ENCODE peak calls at places on chromosomes 4 and X, in eight cellular contexts. C, R, N, Y, G, O, X and T are unnamed samples.

GRCh38 chr4:180422989-180423766 is 1820.0 kb upstream of the TENM3 start:
- DNase-seq in C (no peak), R (no peak), N (no peak), Y (no peak), G (no peak), O (no peak), X (no peak), T (no peak)

GRCh38 chrX:43862434-43862833 is 19.8 kb downstream of the MAOB start:
- DNase-seq in C (no peak), R (no peak), N (no peak), Y (no peak), G (no peak), O (no peak), X (no peak), T (no peak)

GRCh38 chr4:41539711-41540110 is 1.8 kb downstream of the LIMCH1 start:
- DNase-seq in C (no peak), R (no peak), N (no peak), Y (no peak), G (no peak), O (no peak), X (no peak), T (no peak)

GRCh38 chr4:35934370-35934981 is 309.8 kb downstream of the ARAP2 start:
- DNase-seq in C (no peak), R (peak), N (peak), Y (no peak), G (no peak), O (no peak), X (peak), T (peak)

GRCh38 chrX:47815901-47816845 is 20.5 kb upstream of the ZNF81 start:
- DNase-seq in C (no peak), R (no peak), N (peak), Y (no peak), G (no peak), O (no peak), X (no peak), T (peak)

GRCh38 chr4:144597171-144597570 is 48.8 kb upstream of the HHIP start:
- DNase-seq in C (no peak), R (no peak), N (no peak), Y (no peak), G (no peak), O (no peak), X (no peak), T (no peak)

GRCh38 chrX:125101971-125102750 is 217.5 kb upstream of the TEX13C start:
- DNase-seq in C (no peak), R (no peak), N (no peak), Y (no peak), G (no peak), O (no peak), X (no peak), T (no peak)

GRCh38 chrX:10447577-10448214 is 172.7 kb downstream of the MID1 start:
- DNase-seq in C (no peak), R (no peak), N (peak), Y (peak), G (peak), O (no peak), X (no peak), T (no peak)

GRCh38 chrX:103644125-103644524 is 15.3 kb downstream of the TCEAL1 start:
- DNase-seq in C (no peak), R (no peak), N (no peak), Y (no peak), G (no peak), O (no peak), X (no peak), T (no peak)

GRCh38 chr4:4618846-4619245 is 77.0 kb upstream of the STX18 start:
- DNase-seq in C (no peak), R (no peak), N (no peak), Y (no peak), G (no peak), O (no peak), X (no peak), T (no peak)

GRCh38 chr4:184897807-184898388 is 72.1 kb upstream of the ACSL1 start:
- DNase-seq in C (no peak), R (no peak), N (no peak), Y (no peak), G (peak), O (no peak), X (no peak), T (no peak)

GRCh38 chrX:143994206-143994605 is 110.3 kb downstream of the UBE2NL start:
- DNase-seq in C (no peak), R (no peak), N (no peak), Y (no peak), G (no peak), O (no peak), X (no peak), T (peak)

GRCh38 chrX:23752740-23753435 is 9.8 kb upstream of the ACOT9 start:
- DNase-seq in C (no peak), R (no peak), N (peak), Y (no peak), G (no peak), O (no peak), X (no peak), T (peak)

GRCh38 chr4:72357908-72358307 is 211.1 kb downstream of the ADAMTS3 start:
- DNase-seq in C (no peak), R (no peak), N (no peak), Y (no peak), G (no peak), O (no peak), X (no peak), T (no peak)

GRCh38 chr4:156377036-156377700 is 423.5 kb upstream of the CTSO start:
- DNase-seq in C (no peak), R (no peak), N (peak), Y (no peak), G (no peak), O (no peak), X (no peak), T (peak)

GRCh38 chr4:54232151-54232688 is 3.1 kb downstream of the PDGFRA start:
- DNase-seq in C (no peak), R (no peak), N (peak), Y (no peak), G (no peak), O (no peak), X (no peak), T (peak)

GRCh38 chr4:44629280-44629866 is 22.1 kb downstream of the YIPF7 start:
- DNase-seq in C (peak), R (peak), N (peak), Y (peak), G (peak), O (no peak), X (peak), T (peak)

GRCh38 chr4:25031077-25031606 is 396 bp upstream of the LGI2 start:
- DNase-seq in C (no peak), R (no peak), N (peak), Y (no peak), G (peak), O (no peak), X (no peak), T (peak)
- H3K4me3 ChIP-seq in C (no peak), R (no peak), N (no peak), Y (peak), G (no peak), O (peak), X (no peak), T (peak)

DNA sequence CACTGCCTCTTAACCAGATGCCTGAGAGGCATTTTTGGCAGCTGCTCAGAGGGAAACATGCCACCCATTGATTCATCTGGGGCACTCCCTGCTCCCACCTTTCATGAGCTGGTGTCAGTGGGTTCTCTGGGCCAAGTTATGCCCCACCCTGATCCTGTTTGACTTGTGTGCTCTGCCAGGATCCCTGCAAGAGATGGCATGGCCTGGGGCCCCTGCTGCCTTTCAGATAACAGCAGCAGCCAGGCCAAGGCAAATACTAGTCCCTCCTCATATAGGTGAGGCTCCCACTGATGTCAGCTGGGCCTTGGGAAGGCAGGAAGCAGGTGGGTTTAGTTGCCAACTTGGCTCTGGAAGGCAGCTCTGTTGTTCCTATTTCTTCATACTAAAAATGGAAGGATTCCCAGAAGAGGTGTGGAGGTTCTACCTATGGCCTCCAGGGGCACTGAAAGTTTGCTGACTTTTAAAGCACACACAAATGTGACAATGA is 192.9 kb upstream of the RBPJ start:
- DNase-seq in C (no peak), R (no peak), N (peak), Y (peak), G (peak), O (peak), X (no peak), T (no peak)
- TF ChIP-seq CTCF in C (no peak), R (peak), N (no peak), Y (peak), G (no peak), O (no peak), X (no peak), T (no peak)

DNA sequence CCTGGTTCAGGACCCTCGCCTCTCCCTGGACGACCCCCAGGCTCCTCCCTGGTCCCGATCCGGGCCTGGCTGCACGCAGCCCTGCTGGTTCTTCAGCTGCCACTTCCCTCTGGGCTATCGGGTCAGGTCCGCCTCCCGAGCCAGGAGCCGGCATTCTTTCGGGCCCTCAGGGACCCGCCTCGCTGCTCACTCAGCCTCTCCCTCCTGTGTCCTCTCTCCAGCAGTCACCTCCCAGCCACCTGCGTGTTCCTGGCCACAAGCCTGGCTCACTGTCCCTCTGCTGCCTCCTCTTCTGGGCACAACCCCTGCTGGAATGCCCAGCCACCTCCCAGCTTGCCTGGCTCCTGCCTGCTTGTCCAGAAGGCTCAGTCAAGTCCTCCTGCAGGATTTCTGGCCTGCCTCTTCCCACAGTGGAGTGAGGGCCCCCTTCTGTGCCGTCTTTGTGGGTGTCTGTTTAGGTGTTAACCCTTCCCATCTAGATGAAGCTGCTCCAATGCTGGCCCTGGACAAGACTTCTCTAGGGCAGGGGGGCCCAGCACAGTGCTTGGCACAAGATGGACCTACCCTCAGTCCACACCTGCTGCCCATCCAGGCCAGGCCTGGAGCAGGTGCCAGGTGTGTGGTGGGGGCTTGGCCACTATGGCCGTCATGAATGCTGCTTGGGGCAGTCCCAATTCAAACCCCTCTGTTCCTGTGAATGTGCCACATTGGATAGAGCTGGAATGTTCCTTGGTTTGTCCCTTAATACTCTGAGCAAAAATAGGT is 2.2 kb downstream of the WFS1 start:
- DNase-seq in C (no peak), R (no peak), N (no peak), Y (peak), G (peak), O (peak), X (no peak), T (no peak)
- H3K4me3 ChIP-seq in C (no peak), R (no peak), N (no peak), Y (peak), G (no peak), O (peak), X (no peak), T (no peak)

GRCh38 chr4:8759987-8760386 is 111.7 kb downstream of the HMX1 start:
- DNase-seq in C (no peak), R (no peak), N (no peak), Y (no peak), G (no peak), O (peak), X (no peak), T (no peak)

GRCh38 chr4:8760561-8760960 is 111.1 kb downstream of the HMX1 start:
- DNase-seq in C (no peak), R (no peak), N (no peak), Y (no peak), G (no peak), O (peak), X (no peak), T (no peak)

GRCh38 chr4:8756816-8757215 is 114.8 kb downstream of the HMX1 start:
- DNase-seq in C (no peak), R (no peak), N (no peak), Y (no peak), G (no peak), O (peak), X (no peak), T (no peak)

GRCh38 chr4:8754634-8755589 is 116.7 kb downstream of the HMX1 start:
- DNase-seq in C (no peak), R (no peak), N (no peak), Y (no peak), G (no peak), O (peak), X (no peak), T (no peak)
- TF ChIP-seq CTCF in C (no peak), R (no peak), N (no peak), Y (no peak), G (no peak), O (no peak), X (no peak), T (no peak)

GRCh38 chr4:127783971-127784519 is 1.9 kb downstream of the HSPA4L start:
- DNase-seq in C (no peak), R (no peak), N (no peak), Y (no peak), G (no peak), O (no peak), X (peak), T (no peak)
- H3K4me3 ChIP-seq in C (no peak), R (no peak), N (no peak), Y (peak), G (no peak), O (no peak), X (peak), T (no peak)

GRCh38 chr4:64617813-64618212 is 208.6 kb upstream of the TECRL start:
- DNase-seq in C (no peak), R (no peak), N (no peak), Y (no peak), G (no peak), O (no peak), X (no peak), T (peak)
- TF ChIP-seq CTCF in C (peak), R (no peak), N (no peak), Y (peak), G (no peak), O (no peak), X (no peak), T (no peak)

GRCh38 chr4:175308236-175308635 is 390.1 kb downstream of the ADAM29 start:
- DNase-seq in C (no peak), R (peak), N (peak), Y (no peak), G (no peak), O (no peak), X (no peak), T (peak)
- H3K4me3 ChIP-seq in C (no peak), R (no peak), N (no peak), Y (no peak), G (no peak), O (no peak), X (no peak), T (no peak)

DNA sequence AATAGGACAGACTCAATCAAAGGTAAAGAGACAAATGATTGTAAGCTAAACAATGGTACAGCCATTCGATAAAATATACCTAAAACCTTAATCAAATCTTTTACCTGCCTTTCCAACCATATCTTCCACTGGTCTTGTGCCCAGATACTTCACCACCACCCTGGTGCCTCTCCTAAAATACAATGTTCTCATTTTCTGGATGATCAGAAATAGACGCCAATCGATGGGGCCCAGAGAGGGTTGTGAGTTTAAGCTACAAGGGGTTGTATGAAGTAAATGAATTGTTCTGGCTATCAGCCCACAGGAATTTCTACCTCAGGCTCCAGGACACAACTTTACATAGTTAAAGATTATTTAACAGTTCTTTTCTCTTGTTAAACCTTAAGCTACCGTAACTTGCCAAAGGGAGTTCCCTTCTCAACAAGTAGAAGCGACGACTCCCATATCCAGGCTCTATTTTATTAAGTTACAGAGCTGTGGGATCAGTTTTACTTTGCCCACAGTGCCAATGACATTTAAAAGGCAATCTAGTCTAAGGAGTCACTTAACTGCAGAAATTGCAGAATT is 99.1 kb downstream of the CHRNA9 start:
- DNase-seq in C (no peak), R (no peak), N (no peak), Y (no peak), G (no peak), O (no peak), X (no peak), T (no peak)
- TF ChIP-seq CTCF in C (no peak), R (no peak), N (no peak), Y (no peak), G (no peak), O (no peak), X (no peak), T (no peak)